ENCODE peak calls at places on chromosomes 1 and 21, in five cellular contexts. P, M, W, S and R are unnamed samples.
A peak's percentile ranks its signal among the peaks of the same experiment; 100 is the strongest.

GRCh38 chr1:247180581-247180980 is 8.8 kb upstream of the ZNF124 start:
- DNase-seq in P (no peak), M (no peak), W (no peak), S (no peak), R (no peak)

GRCh38 chr1:179586107-179586823 is 5.4 kb upstream of the TDRD5 start:
- DNase-seq in P (peak; percentile 81), M (no peak), W (peak; percentile 87), S (peak; percentile 52), R (peak; percentile 54)

GRCh38 chr1:59738152-59738551 is 76.6 kb upstream of the HOOK1 start:
- DNase-seq in P (no peak), M (peak; percentile 93), W (no peak), S (no peak), R (no peak)

GRCh38 chr21:37873655-37874054 is 42.6 kb downstream of the KCNJ6 start:
- DNase-seq in P (no peak), M (peak; percentile 43), W (peak; percentile 53), S (peak; percentile 25), R (no peak)

GRCh38 chr1:168733241-168733640 is 4.2 kb upstream of the DPT start:
- DNase-seq in P (no peak), M (no peak), W (no peak), S (no peak), R (no peak)

GRCh38 chr1:173038875-173039554 is 11.7 kb downstream of the TNFSF18 start:
- DNase-seq in P (no peak), M (no peak), W (no peak), S (peak; percentile 84), R (no peak)

GRCh38 chr1:19360026-19360813 is 48.1 kb downstream of the SLC66A1 start:
- DNase-seq in P (no peak), M (no peak), W (no peak), S (no peak), R (no peak)

GRCh38 chr1:65820983-65821382 is 28.3 kb downstream of the PDE4B start:
- DNase-seq in P (no peak), M (peak; percentile 97), W (peak; percentile 7), S (peak; percentile 28), R (no peak)

GRCh38 chr1:213123532-213123931 is 72.5 kb downstream of the RPS6KC1 start:
- DNase-seq in P (no peak), M (peak; percentile 70), W (no peak), S (peak; percentile 80), R (no peak)

GRCh38 chr1:7252411-7253117 is 467.3 kb downstream of the CAMTA1 start:
- DNase-seq in P (no peak), M (no peak), W (no peak), S (no peak), R (no peak)

GRCh38 chr1:185144233-185144632 is 12.5 kb downstream of the TRMT1L start:
- DNase-seq in P (no peak), M (peak; percentile 65), W (no peak), S (peak; percentile 14), R (no peak)

GRCh38 chr1:4655674-4656532 is 1.5 kb downstream of the AJAP1 start:
- DNase-seq in P (peak; percentile 80), M (no peak), W (peak; percentile 87), S (peak; percentile 60), R (peak; percentile 70)

GRCh38 chr1:145961425-145962156 is 2.8 kb downstream of the ANKRD34A start:
- DNase-seq in P (no peak), M (no peak), W (peak; percentile 44), S (peak; percentile 29), R (no peak)

GRCh38 chr1:172977296-172978027 is 73.3 kb downstream of the TNFSF18 start:
- DNase-seq in P (no peak), M (no peak), W (no peak), S (peak; percentile 61), R (no peak)

GRCh38 chr1:171999756-172000155 is 158.5 kb downstream of the DNM3 start:
- DNase-seq in P (no peak), M (peak; percentile 10), W (peak; percentile 68), S (peak; percentile 59), R (no peak)

GRCh38 chr1:62493656-62494055 is 56.8 kb downstream of the USP1 start:
- DNase-seq in P (no peak), M (peak; percentile 45), W (no peak), S (no peak), R (no peak)

GRCh38 chr1:33336580-33336979 is 15.7 kb upstream of the A3GALT2 start:
- DNase-seq in P (no peak), M (no peak), W (no peak), S (no peak), R (no peak)

GRCh38 chr1:33332881-33333280 is 12.0 kb upstream of the A3GALT2 start:
- DNase-seq in P (no peak), M (no peak), W (no peak), S (no peak), R (no peak)

GRCh38 chr1:33334081-33334552 is 13.2 kb upstream of the A3GALT2 start:
- DNase-seq in P (no peak), M (no peak), W (no peak), S (no peak), R (no peak)

GRCh38 chr1:33332357-33332789 is 11.5 kb upstream of the A3GALT2 start:
- DNase-seq in P (no peak), M (peak; percentile 41), W (no peak), S (no peak), R (no peak)

GRCh38 chr1:33335020-33335419 is 14.1 kb upstream of the A3GALT2 start:
- DNase-seq in P (no peak), M (no peak), W (peak; percentile 34), S (no peak), R (no peak)
- H3K27ac ChIP-seq in P (no peak overlapping the region), M (peak overlapping the region; percentile 44), W (no peak overlapping the region), S (no peak overlapping the region), R (no peak overlapping the region)

GRCh38 chr1:224733021-224733911 is 117.1 kb downstream of the CNIH3 start:
- DNase-seq in P (no peak), M (peak; percentile 25), W (peak; percentile 56), S (peak; percentile 20), R (no peak)
- H3K18ac ChIP-seq in P (no peak overlapping the region), M (no peak overlapping the region), W (no peak overlapping the region), S (peak overlapping the region; percentile 28), R (peak overlapping the region; percentile 54)

GRCh38 chr1:10664251-10664650 is 132.2 kb downstream of the CASZ1 start:
- DNase-seq in P (peak; percentile 56), M (no peak), W (no peak), S (no peak), R (peak; percentile 66)
- H3K27ac ChIP-seq in P (no peak overlapping the region), M (no peak overlapping the region), W (no peak overlapping the region), S (no peak overlapping the region), R (no peak overlapping the region)

GRCh38 chr1:6197746-6198427 is 1.5 kb downstream of the RPL22 start:
- DNase-seq in P (no peak), M (no peak), W (no peak), S (no peak), R (no peak)

GRCh38 chr1:6202256-6202655 is 2.9 kb upstream of the RPL22 start:
- DNase-seq in P (no peak), M (no peak), W (no peak), S (no peak), R (no peak)

GRCh38 chr1:6200188-6200809 is 904 bp upstream of the RPL22 start:
- DNase-seq in P (no peak), M (no peak), W (peak; percentile 16), S (no peak), R (no peak)

GRCh38 chr1:6199298-6200187 is at the start of gene RPL22:
- DNase-seq in P (peak; percentile 98), M (peak; percentile 99), W (peak; percentile 100), S (peak; percentile 100), R (peak; percentile 98)

DNA sequence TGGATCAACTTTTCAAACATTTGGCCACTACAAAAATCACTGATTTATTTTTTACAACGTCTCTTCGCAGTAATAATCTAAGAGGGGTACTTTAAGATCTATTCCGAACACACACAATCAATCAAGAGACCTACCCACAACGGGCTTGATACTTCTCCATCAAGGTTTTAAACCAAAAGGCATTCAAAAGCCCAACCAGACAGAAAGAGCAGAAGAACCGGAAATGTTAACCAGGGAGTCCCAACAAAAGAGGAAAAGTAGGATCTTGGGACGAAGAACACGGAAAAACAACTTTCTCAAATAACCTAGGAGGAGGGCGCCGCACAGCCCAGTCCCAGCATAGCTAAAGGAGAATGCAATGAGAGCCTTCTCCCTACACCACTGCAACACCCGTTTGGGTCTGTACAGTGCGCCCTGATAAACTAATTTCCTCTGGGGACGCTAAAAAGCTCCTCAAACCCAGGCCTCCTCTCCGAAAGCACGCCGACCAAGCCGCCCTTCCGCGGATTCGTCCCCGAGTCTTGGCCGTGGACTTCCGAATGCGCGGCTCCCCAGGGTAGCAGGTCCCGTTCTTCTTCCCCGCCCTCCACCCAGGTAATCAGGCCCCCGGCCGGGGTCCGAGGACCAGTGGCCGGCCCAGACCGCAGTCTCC is 623 bp downstream of the RPL22 start:
- DNase-seq in P (no peak), M (no peak), W (no peak), S (peak; percentile 12), R (no peak)
- H3K18ac ChIP-seq in P (peak overlapping the region; percentile 90), M (no peak overlapping the region), W (peak overlapping the region; percentile 81), S (peak overlapping the region; percentile 88), R (peak overlapping the region; percentile 97)

DNA sequence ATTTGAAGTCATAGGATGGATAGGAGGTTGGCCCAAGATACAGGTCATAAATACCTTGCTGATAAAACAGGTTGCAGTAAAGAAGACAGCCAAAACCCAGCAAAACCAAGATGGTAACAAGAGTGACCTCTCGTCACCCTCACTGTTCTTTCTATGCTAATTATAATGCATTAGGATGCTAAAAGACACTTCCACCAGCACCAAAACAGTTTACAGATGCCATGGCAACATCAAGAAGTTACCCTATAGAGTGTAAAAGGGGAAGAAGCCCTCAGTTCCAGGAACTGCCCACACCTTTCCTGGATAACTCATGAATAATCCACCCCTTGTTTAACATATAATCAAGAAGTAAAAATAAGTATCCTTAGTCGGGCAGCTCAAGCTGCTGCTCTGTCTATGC is 671.9 kb downstream of the PTPRC start:
- DNase-seq in P (no peak), M (no peak), W (peak; percentile 51), S (no peak), R (no peak)
- H3K27ac ChIP-seq in P (no peak overlapping the region), M (no peak overlapping the region), W (no peak overlapping the region), S (no peak overlapping the region), R (no peak overlapping the region)

GRCh38 chr1:227543283-227544066 is 19.9 kb upstream of the ZNF678 start:
- DNase-seq in P (no peak), M (no peak), W (no peak), S (no peak), R (no peak)

GRCh38 chr1:227540170-227541098 is 22.9 kb upstream of the ZNF678 start:
- DNase-seq in P (no peak), M (no peak), W (peak; percentile 6), S (no peak), R (no peak)

GRCh38 chr1:227542153-227543120 is 20.9 kb upstream of the ZNF678 start:
- DNase-seq in P (peak; percentile 91), M (peak; percentile 80), W (peak; percentile 90), S (peak; percentile 88), R (peak; percentile 80)

GRCh38 chr1:227541129-227541528 is 22.2 kb upstream of the ZNF678 start:
- DNase-seq in P (no peak), M (no peak), W (no peak), S (no peak), R (no peak)

GRCh38 chr1:227541796-227542152 is 21.6 kb upstream of the ZNF678 start:
- DNase-seq in P (peak; percentile 50), M (no peak), W (peak; percentile 26), S (peak; percentile 19), R (peak; percentile 3)
- H3K18ac ChIP-seq in P (no peak overlapping the region), M (no peak overlapping the region), W (peak overlapping the region; percentile 95), S (peak overlapping the region; percentile 55), R (peak overlapping the region; percentile 98)